ENCODE peak calls at places on chromosomes 11 and 22, in four cellular contexts. One of them, this sample, is unnamed.

GRCh38 chr11:104883342-104883741 is 14.9 kb downstream of the CASP12 start:
- DNase-seq in K562: no peak
- DNase-seq in HepG2: no peak
- DNase-seq in GM12878: no peak
- DNase-seq in this sample: no peak

GRCh38 chr11:8258771-8259170 is 4.9 kb downstream of the LMO1 start:
- DNase-seq in GM12878: no peak
- DNase-seq in HepG2: no peak
- DNase-seq in K562: no peak
- DNase-seq in this sample: peak

GRCh38 chr22:27110985-27111451 is 453.6 kb downstream of the MIAT start:
- DNase-seq in HepG2: peak
- DNase-seq in K562: no peak
- DNase-seq in GM12878: no peak
- DNase-seq in this sample: no peak

GRCh38 chr11:106974831-106975230 is 43.4 kb downstream of the GUCY1A2 start:
- DNase-seq in K562: no peak
- DNase-seq in HepG2: no peak
- DNase-seq in GM12878: no peak
- DNase-seq in this sample: no peak

GRCh38 chr11:75261902-75262361 is 21.4 kb downstream of the TPBGL start:
- DNase-seq in GM12878: no peak
- DNase-seq in HepG2: no peak
- DNase-seq in K562: no peak
- DNase-seq in this sample: no peak

GRCh38 chr11:63813563-63814382 is 517 bp downstream of the SPINDOC start:
- DNase-seq in HepG2: no peak
- DNase-seq in GM12878: no peak
- DNase-seq in K562: peak
- DNase-seq in this sample: peak

GRCh38 chr22:44305455-44305854 is 7.3 kb downstream of the SHISAL1 start:
- DNase-seq in GM12878: no peak
- DNase-seq in HepG2: no peak
- DNase-seq in K562: no peak
- DNase-seq in this sample: no peak

GRCh38 chr11:67357831-67358555 is 4.6 kb upstream of the POLD4 start:
- DNase-seq in GM12878: no peak
- DNase-seq in K562: no peak
- DNase-seq in HepG2: no peak
- DNase-seq in this sample: no peak

GRCh38 chr11:10898763-10899541 is 41.1 kb upstream of the ZBED5 start:
- DNase-seq in K562: peak
- DNase-seq in HepG2: no peak
- DNase-seq in GM12878: no peak
- DNase-seq in this sample: no peak

GRCh38 chr22:38802671-38803121 is 8.8 kb upstream of the DNAL4 start:
- DNase-seq in HepG2: peak
- DNase-seq in K562: no peak
- DNase-seq in GM12878: no peak
- DNase-seq in this sample: no peak

GRCh38 chr11:100863080-100863581 is 176.0 kb downstream of the ARHGAP42 start:
- DNase-seq in GM12878: peak
- DNase-seq in K562: peak
- DNase-seq in HepG2: no peak
- DNase-seq in this sample: no peak

GRCh38 chr22:38181453-38182200 is at the start of gene PLA2G6:
- DNase-seq in K562: peak
- DNase-seq in GM12878: peak
- DNase-seq in HepG2: peak
- DNase-seq in this sample: peak

DNA sequence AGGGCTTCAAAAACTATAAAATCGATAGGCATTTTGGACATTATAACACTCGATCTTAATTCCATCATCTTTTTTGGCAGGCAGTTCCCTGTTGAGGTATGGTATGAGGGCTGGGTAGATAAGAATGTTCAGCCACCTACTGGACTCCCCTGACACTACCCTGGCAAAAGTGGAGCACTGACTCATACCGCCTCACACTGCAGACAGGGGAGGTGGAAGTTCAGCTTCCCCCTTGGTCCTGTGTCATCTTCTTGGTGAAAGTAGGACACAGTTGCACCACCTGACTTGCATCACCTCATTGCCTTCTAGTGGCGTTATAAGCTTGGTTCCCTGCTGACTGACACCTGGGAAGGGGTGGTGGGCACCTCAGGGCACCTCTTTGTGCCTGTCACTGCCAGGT is 30.4 kb downstream of the PAAF1 start:
- DNase-seq in K562: peak
- DNase-seq in GM12878: no peak
- DNase-seq in HepG2: peak
- DNase-seq in this sample: no peak
- TF ChIP-seq POLR2A in K562: no peak
- TF ChIP-seq POLR2A in GM12878: no peak
- TF ChIP-seq POLR2A in HepG2: no peak
- TF ChIP-seq POLR2A in this sample: no peak

GRCh38 chr11:44496391-44496790 is 69.1 kb upstream of the CD82 start:
- DNase-seq in HepG2: no peak
- DNase-seq in K562: no peak
- DNase-seq in GM12878: no peak
- DNase-seq in this sample: no peak

GRCh38 chr11:44497995-44498394 is 67.5 kb upstream of the CD82 start:
- DNase-seq in HepG2: no peak
- DNase-seq in GM12878: no peak
- DNase-seq in K562: no peak
- DNase-seq in this sample: no peak

GRCh38 chr11:44498524-44498923 is 66.9 kb upstream of the CD82 start:
- DNase-seq in HepG2: no peak
- DNase-seq in GM12878: no peak
- DNase-seq in K562: no peak
- DNase-seq in this sample: no peak

GRCh38 chr11:44493929-44494328 is 71.5 kb upstream of the CD82 start:
- DNase-seq in GM12878: no peak
- DNase-seq in K562: no peak
- DNase-seq in HepG2: no peak
- DNase-seq in this sample: no peak

GRCh38 chr11:44493383-44493782 is 72.1 kb upstream of the CD82 start:
- DNase-seq in GM12878: no peak
- DNase-seq in HepG2: no peak
- DNase-seq in K562: no peak
- DNase-seq in this sample: no peak
- TF ChIP-seq GABPA in GM12878: no peak
- TF ChIP-seq GABPA in HepG2: no peak
- TF ChIP-seq GABPA in K562: no peak
- TF ChIP-seq GABPA in this sample: no peak

GRCh38 chr11:72591023-72591422 is 83.2 kb downstream of the PDE2A start:
- DNase-seq in GM12878: no peak
- DNase-seq in HepG2: no peak
- DNase-seq in K562: no peak
- DNase-seq in this sample: no peak

GRCh38 chr11:72592698-72593097 is 81.5 kb downstream of the PDE2A start:
- DNase-seq in K562: no peak
- DNase-seq in HepG2: no peak
- DNase-seq in GM12878: no peak
- DNase-seq in this sample: no peak

GRCh38 chr11:72589802-72590761 is 84.1 kb downstream of the PDE2A start:
- DNase-seq in GM12878: no peak
- DNase-seq in HepG2: peak
- DNase-seq in K562: peak
- DNase-seq in this sample: peak

GRCh38 chr11:72594493-72595291 is 79.5 kb downstream of the PDE2A start:
- DNase-seq in HepG2: no peak
- DNase-seq in GM12878: no peak
- DNase-seq in K562: no peak
- DNase-seq in this sample: no peak

DNA sequence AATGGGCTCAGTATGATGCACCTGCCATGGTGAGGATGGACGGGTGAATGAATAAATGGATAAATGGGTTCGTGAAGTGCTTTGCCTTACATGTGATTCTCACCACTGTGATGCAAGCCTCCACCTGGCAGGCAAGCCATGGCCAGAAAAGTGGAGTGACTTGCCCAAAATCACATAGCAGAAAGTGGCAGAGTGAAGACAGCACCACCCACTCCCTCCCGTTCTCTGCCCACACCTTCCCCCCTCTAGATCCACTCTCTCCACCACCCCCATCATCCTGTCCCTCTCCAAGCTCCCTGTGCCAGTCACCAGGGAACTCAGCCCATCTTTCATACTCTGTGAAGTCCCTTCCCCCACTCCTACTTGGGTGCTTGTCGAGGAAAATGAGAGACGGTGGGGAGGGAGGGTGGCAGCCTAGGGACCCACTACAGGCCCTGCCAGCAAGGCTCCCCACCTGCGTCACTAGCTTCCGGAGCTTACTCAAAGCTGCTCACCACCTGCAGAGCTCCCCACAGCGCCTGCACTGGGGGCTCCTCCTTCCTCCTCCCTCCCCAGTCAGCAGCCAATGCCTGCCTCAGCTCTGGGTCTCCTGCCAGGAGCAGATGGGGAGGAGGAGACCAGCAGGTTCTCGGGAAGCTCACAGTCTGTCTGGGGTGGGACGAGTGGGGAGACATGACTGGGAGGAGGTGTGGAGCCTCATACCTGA is 82.3 kb downstream of the PDE2A start:
- DNase-seq in K562: no peak
- DNase-seq in HepG2: no peak
- DNase-seq in GM12878: no peak
- DNase-seq in this sample: no peak
- TF ChIP-seq POLR2A in K562: no peak
- TF ChIP-seq POLR2A in HepG2: no peak
- TF ChIP-seq POLR2A in GM12878: no peak
- TF ChIP-seq POLR2A in this sample: no peak

DNA sequence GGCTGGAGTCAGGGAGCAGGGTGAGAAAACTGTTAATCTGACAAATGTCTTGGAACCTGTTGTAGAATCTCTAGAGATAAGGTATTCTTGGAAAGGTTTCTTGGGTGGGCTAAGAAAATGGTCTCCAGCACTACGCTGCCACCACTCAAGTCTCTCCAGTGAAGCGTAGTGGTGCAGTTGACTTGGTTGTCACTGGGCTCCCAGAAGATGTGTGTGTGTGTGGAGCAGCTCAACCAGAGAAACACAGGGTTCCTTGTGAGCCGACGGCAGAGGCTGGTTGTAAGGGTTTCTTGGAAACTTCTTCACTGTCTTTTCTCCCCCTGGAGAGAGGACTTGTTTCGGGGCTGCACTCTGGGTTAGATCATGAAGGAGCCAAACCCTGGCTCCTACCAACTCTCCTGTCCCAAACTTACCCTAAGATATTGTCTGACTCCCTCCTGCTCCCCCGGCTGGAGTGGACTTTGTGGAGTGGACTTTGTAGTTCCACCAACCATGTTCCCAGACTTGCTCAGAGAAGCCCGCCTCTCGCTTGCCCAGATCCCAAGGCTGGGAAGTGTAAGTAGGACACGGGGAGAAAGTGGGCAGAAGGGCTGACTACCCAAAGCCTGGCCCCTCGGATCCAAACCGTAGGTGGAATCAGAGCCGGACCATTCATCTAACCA is 1.1 kb downstream of the CXCR5 start:
- DNase-seq in HepG2: no peak
- DNase-seq in GM12878: no peak
- DNase-seq in K562: no peak
- DNase-seq in this sample: no peak
- TF ChIP-seq GABPA in HepG2: no peak
- TF ChIP-seq GABPA in GM12878: no peak
- TF ChIP-seq GABPA in K562: no peak
- TF ChIP-seq GABPA in this sample: no peak

GRCh38 chr11:469684-470667 is 19.9 kb downstream of the PTDSS2 start:
- DNase-seq in HepG2: peak
- DNase-seq in GM12878: no peak
- DNase-seq in K562: no peak
- DNase-seq in this sample: no peak
- TF ChIP-seq POLR2A in HepG2: peak
- TF ChIP-seq POLR2A in GM12878: no peak
- TF ChIP-seq POLR2A in K562: no peak
- TF ChIP-seq POLR2A in this sample: no peak

GRCh38 chr11:1744137-1744878 is 6.1 kb downstream of the IFITM10 start:
- DNase-seq in K562: no peak
- DNase-seq in GM12878: no peak
- DNase-seq in HepG2: no peak
- DNase-seq in this sample: no peak
- TF ChIP-seq GABPA in K562: no peak
- TF ChIP-seq GABPA in GM12878: no peak
- TF ChIP-seq GABPA in HepG2: no peak
- TF ChIP-seq GABPA in this sample: no peak

GRCh38 chr11:34157163-34157562 is 51.7 kb downstream of the NAT10 start:
- DNase-seq in GM12878: no peak
- DNase-seq in HepG2: no peak
- DNase-seq in K562: no peak
- DNase-seq in this sample: no peak

GRCh38 chr11:34151916-34152845 is 46.8 kb downstream of the NAT10 start:
- DNase-seq in HepG2: no peak
- DNase-seq in K562: no peak
- DNase-seq in GM12878: no peak
- DNase-seq in this sample: no peak

GRCh38 chr11:34155057-34155758 is 49.8 kb downstream of the NAT10 start:
- DNase-seq in K562: no peak
- DNase-seq in HepG2: no peak
- DNase-seq in GM12878: no peak
- DNase-seq in this sample: no peak

GRCh38 chr11:34155759-34156062 is 50.3 kb downstream of the NAT10 start:
- DNase-seq in HepG2: no peak
- DNase-seq in K562: no peak
- DNase-seq in GM12878: no peak
- DNase-seq in this sample: no peak

GRCh38 chr11:34154059-34154875 is 48.8 kb downstream of the NAT10 start:
- DNase-seq in HepG2: no peak
- DNase-seq in K562: no peak
- DNase-seq in GM12878: peak
- DNase-seq in this sample: no peak
- TF ChIP-seq POLR2A in HepG2: no peak
- TF ChIP-seq POLR2A in K562: no peak
- TF ChIP-seq POLR2A in GM12878: peak
- TF ChIP-seq POLR2A in this sample: no peak

DNA sequence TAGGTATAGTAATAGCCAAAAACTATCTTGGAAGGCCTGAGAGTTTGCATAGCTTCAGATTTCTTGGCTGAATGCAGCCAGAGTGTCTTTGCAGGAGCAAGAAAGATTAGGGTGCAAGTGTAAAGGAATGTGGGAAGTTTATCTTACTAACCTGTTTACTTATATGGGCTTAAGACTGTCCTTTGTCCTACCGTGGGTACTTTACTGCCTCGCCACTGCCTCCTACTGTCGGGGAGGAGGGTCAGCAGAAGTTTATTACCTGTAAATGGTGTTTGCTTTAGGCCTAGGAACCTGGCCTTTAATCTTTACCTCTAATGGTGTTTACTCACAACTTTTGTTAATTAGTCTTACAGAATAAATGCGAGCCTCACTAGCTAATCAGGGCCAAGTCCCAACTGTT is 633.8 kb downstream of the DLG2 start:
- DNase-seq in K562: no peak
- DNase-seq in HepG2: peak
- DNase-seq in GM12878: no peak
- DNase-seq in this sample: peak
- TF ChIP-seq GABPA in K562: no peak
- TF ChIP-seq GABPA in HepG2: no peak
- TF ChIP-seq GABPA in GM12878: no peak
- TF ChIP-seq GABPA in this sample: no peak

GRCh38 chr11:6334806-6335205 is 14.5 kb upstream of the CAVIN3 start:
- DNase-seq in HepG2: no peak
- DNase-seq in GM12878: no peak
- DNase-seq in K562: no peak
- DNase-seq in this sample: no peak
- TF ChIP-seq POLR2A in HepG2: no peak
- TF ChIP-seq POLR2A in GM12878: no peak
- TF ChIP-seq POLR2A in K562: no peak
- TF ChIP-seq POLR2A in this sample: no peak

This sample was measured in H1.